ENCODE peak calls at places on chromosomes 5 and 9, in seven cellular contexts. W, C, F, I, O, N and U are unnamed samples.

GRCh38 chr5:179139936-179140235 is 79.7 kb downstream of the ZNF354C start:
- DNase-seq in C (no peak), O (no peak), N (no peak), I (no peak), F (no peak), W (no peak), U (no peak)

GRCh38 chr5:112694853-112695709 is 42.6 kb upstream of the APC start:
- DNase-seq in O (peak; percentile 42), N (no peak), I (peak; percentile 46), F (no peak), C (peak; percentile 54), W (no peak), U (peak; percentile 84)

GRCh38 chr5:141564216-141564692 is 54.5 kb downstream of the DIAPH1 start:
- DNase-seq in F (peak; percentile 69), C (peak; percentile 98), W (peak; percentile 73), N (peak; percentile 89), I (peak; percentile 89), O (peak; percentile 85), U (peak; percentile 98)

GRCh38 chr5:159021360-159022177 is 78.1 kb downstream of the EBF1 start:
- DNase-seq in F (no peak), N (no peak), I (no peak), C (peak; percentile 85), O (no peak), W (no peak), U (no peak)

GRCh38 chr5:113891491-113891890 is 378.0 kb downstream of the YTHDC2 start:
- DNase-seq in O (no peak), W (no peak), F (no peak), N (no peak), I (no peak), C (no peak), U (no peak)

GRCh38 chr9:14312721-14313377 is 1.1 kb downstream of the NFIB start:
- DNase-seq in N (peak; percentile 22), I (no peak), O (peak; percentile 56), C (peak; percentile 37), W (no peak), F (no peak), U (no peak)

GRCh38 chr9:130987738-130988399 is 21.1 kb upstream of the LAMC3 start:
- DNase-seq in C (no peak), W (no peak), N (no peak), I (no peak), F (no peak), O (no peak), U (no peak)

GRCh38 chr9:129078691-129079503 is 2.0 kb upstream of the DOLPP1 start:
- DNase-seq in I (no peak), W (no peak), C (no peak), N (no peak), O (no peak), F (no peak), U (no peak)

GRCh38 chr5:86807046-86807712 is 189.4 kb downstream of the COX7C start:
- DNase-seq in W (no peak), O (no peak), N (peak; percentile 41), I (no peak), F (no peak), C (no peak), U (no peak)

GRCh38 chr5:5293029-5293428 is 129.4 kb upstream of the ICE1 start:
- DNase-seq in O (no peak), F (no peak), N (no peak), C (no peak), I (no peak), W (no peak), U (no peak)

GRCh38 chr5:160390787-160391696 is 8.8 kb downstream of the FAM200C start:
- DNase-seq in N (peak; percentile 53), F (no peak), O (no peak), I (no peak), W (no peak), C (peak; percentile 56), U (peak; percentile 28)

GRCh38 chr5:143063175-143063970 is 293.2 kb downstream of the ARHGAP26 start:
- DNase-seq in W (peak; percentile 33), N (peak; percentile 17), I (no peak), C (peak; percentile 73), F (no peak), O (no peak), U (no peak)

GRCh38 chr9:98839724-98840123 is 32.3 kb downstream of the GALNT12 start:
- DNase-seq in F (no peak), O (no peak), C (no peak), I (no peak), N (no peak), W (no peak), U (no peak)

GRCh38 chr5:172686111-172686510 is 45.0 kb downstream of the NEURL1B start:
- DNase-seq in I (no peak), W (no peak), F (no peak), C (no peak), N (peak; percentile 48), O (no peak), U (no peak)

GRCh38 chr5:133869675-133869978 is 98.8 kb downstream of the C5orf15 start:
- DNase-seq in N (peak; percentile 10), I (no peak), O (no peak), F (no peak), C (no peak), W (no peak), U (no peak)

GRCh38 chr5:172452398-172453205 is 1.7 kb downstream of the SH3PXD2B start:
- DNase-seq in I (no peak), W (no peak), N (peak; percentile 22), C (peak; percentile 90), O (peak; percentile 56), F (no peak), U (peak; percentile 37)

GRCh38 chr9:621199-621860 is 220.2 kb upstream of the DMRT1 start:
- DNase-seq in N (no peak), F (no peak), O (no peak), C (peak; percentile 65), I (peak; percentile 73), W (no peak), U (no peak)

GRCh38 chr5:18744990-18745590 is 1110.8 kb downstream of the TAF11L14 start:
- DNase-seq in W (no peak), F (no peak), C (no peak), N (no peak), I (no peak), O (no peak), U (no peak)

GRCh38 chr5:78016831-78017529 is 240.8 kb upstream of the TBCA start:
- DNase-seq in F (no peak), W (no peak), N (no peak), I (no peak), C (no peak), O (no peak), U (no peak)

GRCh38 chr5:181217805-181218065 is 5.3 kb upstream of the TRIM41 start:
- DNase-seq in F (no peak), C (no peak), I (no peak), W (no peak), N (no peak), O (no peak), U (no peak)

GRCh38 chr9:124839612-124840299 is 13.5 kb upstream of the WDR38 start:
- DNase-seq in O (no peak), C (peak; percentile 36), I (no peak), N (peak; percentile 31), F (no peak), W (no peak), U (no peak)

GRCh38 chr9:124329996-124330714 is 72.4 kb downstream of the NEK6 start:
- DNase-seq in F (no peak), I (no peak), N (no peak), O (no peak), W (no peak), C (no peak), U (no peak)

GRCh38 chr5:77358566-77359205 is 133.4 kb downstream of the WDR41 start:
- DNase-seq in N (peak; percentile 24), C (peak; percentile 33), W (no peak), I (peak; percentile 59), O (peak; percentile 5), F (no peak), U (peak; percentile 55)

GRCh38 chr9:134059188-134059641 is 8.6 kb downstream of the BRD3 start:
- DNase-seq in C (no peak), N (no peak), F (no peak), I (no peak), O (no peak), W (no peak), U (no peak)

GRCh38 chr5:61809651-61810050 is 477.6 kb downstream of the ZSWIM6 start:
- DNase-seq in F (no peak), O (peak; percentile 91), I (no peak), N (no peak), W (no peak), C (no peak), U (no peak)

GRCh38 chr5:60797482-60798153 is 46.5 kb downstream of the ELOVL7 start:
- DNase-seq in F (no peak), N (no peak), O (no peak), C (no peak), W (no peak), I (no peak), U (no peak)

GRCh38 chr5:18999478-18999877 is 988.5 kb downstream of the CDH18 start:
- DNase-seq in O (no peak), W (no peak), C (no peak), F (no peak), N (no peak), I (no peak), U (no peak)

DNA sequence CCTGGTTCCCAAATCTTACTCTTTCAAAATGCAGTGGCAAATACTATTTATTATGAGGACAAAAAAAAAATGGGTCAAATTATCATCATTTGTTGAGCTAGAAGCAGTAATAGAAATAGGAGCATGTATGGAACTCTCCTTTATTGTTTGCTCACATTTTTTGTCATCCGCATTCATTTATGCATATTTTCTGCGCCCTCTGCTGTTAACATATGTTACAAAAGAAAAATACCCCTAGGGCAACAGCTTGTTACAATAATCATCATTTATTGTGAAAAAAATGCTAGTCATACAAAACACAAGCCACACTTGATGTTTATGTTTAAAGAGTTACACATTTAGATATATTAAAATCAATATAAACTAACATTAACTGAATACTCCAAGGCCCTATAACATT is 328.2 kb downstream of the TUSC1 start:
- DNase-seq in W (no peak), C (no peak), N (peak; percentile 31), O (no peak), I (no peak), F (no peak), U (no peak)
- TF ChIP-seq CTCF in W (no peak), C (no peak), N (peak; percentile 56), O (no peak), I (no peak), F (no peak), U (peak; percentile 19)

GRCh38 chr9:120032639-120033038 is 547.3 kb downstream of the CDK5RAP2 start:
- DNase-seq in O (no peak), N (no peak), F (no peak), I (no peak), C (no peak), W (no peak), U (no peak)
- TF ChIP-seq CTCF in O (no peak), N (peak; percentile 12), F (no peak), I (peak; percentile 23), C (no peak), W (no peak), U (peak; percentile 43)

DNA sequence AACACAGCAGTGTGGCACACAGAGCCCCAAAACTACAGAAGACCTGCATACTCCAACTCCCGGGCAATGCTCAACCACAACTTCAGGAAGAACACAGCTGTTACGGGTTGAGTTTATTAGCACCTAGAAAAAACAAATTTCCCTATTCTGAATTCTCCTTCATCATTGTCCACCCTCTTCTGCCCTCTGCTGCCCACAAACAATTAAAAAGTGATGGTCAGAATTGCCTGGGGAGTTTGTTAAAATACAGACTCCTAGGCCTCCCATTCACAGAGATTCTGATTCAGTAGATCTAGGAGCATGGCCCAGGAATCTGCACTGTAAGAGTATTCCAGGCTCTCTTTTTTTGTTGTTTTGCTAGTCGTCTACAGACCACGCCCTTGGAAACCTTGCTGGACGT is 310.6 kb downstream of the NDUFS4 start:
- DNase-seq in N (peak; percentile 17), F (no peak), W (no peak), I (no peak), C (peak; percentile 18), O (peak; percentile 3), U (no peak)
- TF ChIP-seq CTCF in N (peak; percentile 45), F (no peak), W (no peak), I (peak; percentile 8), C (no peak), O (no peak), U (peak; percentile 59)

GRCh38 chr9:77897292-77897691 is 134.3 kb downstream of the GNAQ start:
- DNase-seq in O (no peak), W (no peak), F (no peak), I (no peak), C (peak; percentile 28), N (peak; percentile 8), U (no peak)
- TF ChIP-seq CTCF in O (peak; percentile 8), W (no peak), F (no peak), I (peak; percentile 13), C (peak; percentile 31), N (peak; percentile 49), U (peak; percentile 47)